ENCODE peak calls at places on chromosome 5, in nine cellular contexts. U, D, J, T, L, G, Q, X and M are unnamed samples.

GRCh38 chr5:173010547-173011464 is 27.2 kb downstream of the ATP6V0E1 start:
- DNase-seq in U (no peak), T (peak), D (no peak), G (peak), Q (peak), X (peak), L (peak), J (no peak), M (peak)

GRCh38 chr5:139636975-139637408 is 11.2 kb upstream of the CXXC5 start:
- DNase-seq in D (no peak), G (no peak), T (peak), X (no peak), L (no peak), Q (no peak), U (no peak), J (no peak), M (no peak)

GRCh38 chr5:612498-613424 is 621 bp downstream of the CEP72 start:
- DNase-seq in D (peak), X (no peak), L (peak), T (no peak), G (peak), Q (no peak), J (no peak), U (no peak), M (peak)

GRCh38 chr5:11415751-11416150 is 488.5 kb downstream of the CTNND2 start:
- DNase-seq in Q (no peak), X (no peak), T (no peak), U (no peak), D (no peak), J (no peak), L (no peak), G (no peak), M (no peak)

GRCh38 chr5:161064800-161065199 is 212.8 kb upstream of the ATP10B start:
- DNase-seq in L (no peak), D (no peak), J (no peak), G (no peak), T (no peak), U (no peak), X (no peak), Q (no peak), M (no peak)

GRCh38 chr5:68534131-68534940 is 318.8 kb downstream of the PIK3R1 start:
- DNase-seq in Q (peak), G (no peak), J (peak), L (peak), T (no peak), X (no peak), U (no peak), D (peak), M (no peak)

GRCh38 chr5:110262754-110263153 is 463.7 kb downstream of the TMEM232 start:
- DNase-seq in L (no peak), D (no peak), X (no peak), T (no peak), Q (no peak), U (no peak), G (no peak), J (no peak), M (no peak)

GRCh38 chr5:69213513-69214215 is 21.0 kb upstream of the CDK7 start:
- DNase-seq in L (no peak), D (no peak), X (no peak), Q (no peak), J (no peak), T (peak), U (no peak), G (no peak), M (no peak)

GRCh38 chr5:36683821-36684434 is 77.5 kb downstream of the SLC1A3 start:
- DNase-seq in J (no peak), X (no peak), D (no peak), Q (no peak), T (peak), L (no peak), U (no peak), G (peak), M (peak)

GRCh38 chr5:143432658-143433239 is 29.3 kb upstream of the NR3C1 start:
- DNase-seq in Q (peak), J (no peak), G (no peak), U (no peak), T (no peak), L (no peak), D (no peak), X (no peak), M (no peak)

GRCh38 chr5:33227746-33228145 is 213.0 kb upstream of the TARS1 start:
- DNase-seq in J (no peak), T (no peak), L (no peak), D (no peak), G (no peak), X (no peak), Q (no peak), U (no peak), M (no peak)

GRCh38 chr5:1513326-1514026 is 10.3 kb downstream of the LPCAT1 start:
- DNase-seq in J (no peak), U (no peak), X (no peak), G (peak), T (no peak), Q (peak), L (peak), D (peak), M (no peak)

GRCh38 chr5:122182491-122182921 is 53.2 kb downstream of the ZNF474 start:
- DNase-seq in L (peak), G (peak), Q (no peak), X (no peak), T (peak), D (peak), U (no peak), J (peak), M (peak)

GRCh38 chr5:154047324-154047723 is 8.6 kb downstream of the MFAP3 start:
- DNase-seq in U (no peak), D (no peak), X (no peak), Q (no peak), L (no peak), J (no peak), T (no peak), G (no peak), M (no peak)

GRCh38 chr5:76422175-76422574 is 19.1 kb downstream of the IQGAP2 start:
- DNase-seq in U (no peak), J (no peak), G (no peak), X (no peak), T (no peak), D (no peak), Q (peak), L (no peak), M (no peak)

GRCh38 chr5:143699121-143699520 is 112.8 kb upstream of the HMHB1 start:
- DNase-seq in T (no peak), D (no peak), U (no peak), X (no peak), L (no peak), Q (no peak), J (no peak), G (no peak), M (no peak)

GRCh38 chr5:175894805-175895204 is 23.4 kb downstream of the CPLX2 start:
- DNase-seq in G (peak), Q (no peak), L (no peak), J (no peak), D (no peak), U (no peak), X (no peak), T (no peak), M (no peak)

GRCh38 chr5:157718529-157718928 is 12.7 kb upstream of the THG1L start:
- DNase-seq in X (no peak), L (no peak), J (no peak), U (no peak), D (no peak), T (peak), Q (no peak), G (no peak), M (no peak)

GRCh38 chr5:96911139-96911538 is 24.7 kb upstream of the LNPEP start:
- DNase-seq in G (no peak), D (no peak), J (no peak), T (no peak), U (no peak), Q (no peak), X (no peak), L (no peak), M (no peak)

GRCh38 chr5:156431956-156432829 is 105.2 kb downstream of the SGCD start:
- DNase-seq in Q (no peak), L (no peak), T (no peak), D (no peak), X (no peak), J (no peak), U (no peak), G (no peak), M (no peak)

GRCh38 chr5:58999804-59000595 is 417.1 kb downstream of the RAB3C start:
- DNase-seq in Q (no peak), X (no peak), G (no peak), T (no peak), J (no peak), U (no peak), D (no peak), L (no peak), M (no peak)

GRCh38 chr5:38338455-38338854 is 80.1 kb downstream of the EGFLAM start:
- DNase-seq in Q (no peak), T (no peak), U (no peak), X (no peak), L (no peak), G (no peak), D (no peak), J (no peak), M (no peak)

GRCh38 chr5:136193396-136193935 is 504 bp upstream of the SMIM32 start:
- DNase-seq in X (no peak), L (no peak), D (no peak), T (no peak), Q (peak), U (no peak), G (peak), J (no peak), M (peak)

GRCh38 chr5:132425009-132425937 is 55.8 kb downstream of the SLC22A5 start:
- DNase-seq in Q (no peak), U (no peak), G (peak), X (no peak), D (no peak), L (peak), J (no peak), T (peak), M (no peak)

DNA sequence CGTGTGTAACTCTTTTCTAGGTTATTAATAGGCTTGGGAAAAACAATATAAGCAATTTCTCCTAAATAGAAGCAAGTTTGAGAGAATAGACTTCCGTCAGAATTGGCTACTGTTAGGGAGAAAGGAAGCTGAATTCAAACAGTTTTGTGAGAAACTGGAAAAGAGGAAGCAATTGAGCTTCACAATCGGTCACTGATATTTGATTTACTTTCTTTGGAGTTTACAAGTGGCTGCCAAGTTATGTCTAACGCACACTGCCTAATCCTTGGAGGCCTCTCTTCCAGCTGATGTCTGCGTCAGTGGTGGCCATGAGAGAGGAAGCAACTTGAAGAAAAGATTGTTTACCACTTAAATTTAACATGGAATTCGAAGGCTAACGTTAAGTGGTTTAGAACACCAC is 319.5 kb downstream of the ADGRV1 start:
- DNase-seq in T (peak), D (peak), U (no peak), Q (no peak), G (no peak), L (peak), X (no peak), J (no peak), M (no peak)
- H3K4me3 ChIP-seq in T (no peak), D (no peak), U (no peak), Q (no peak), G (no peak), L (no peak), X (no peak), J (no peak), M (no peak)

GRCh38 chr5:75362474-75362975 is 25.5 kb downstream of the HMGCR start:
- DNase-seq in U (no peak), X (no peak), T (no peak), D (no peak), J (no peak), Q (no peak), L (no peak), G (no peak), M (no peak)
- TF ChIP-seq POLR2A in U (no peak), X (no peak), T (no peak), D (no peak), J (no peak), Q (no peak), L (no peak), G (no peak), M (no peak)

GRCh38 chr5:128974567-128974966 is 9.3 kb downstream of the SLC27A6 start:
- DNase-seq in J (no peak), G (no peak), Q (no peak), U (no peak), D (no peak), T (no peak), L (no peak), X (no peak), M (no peak)

DNA sequence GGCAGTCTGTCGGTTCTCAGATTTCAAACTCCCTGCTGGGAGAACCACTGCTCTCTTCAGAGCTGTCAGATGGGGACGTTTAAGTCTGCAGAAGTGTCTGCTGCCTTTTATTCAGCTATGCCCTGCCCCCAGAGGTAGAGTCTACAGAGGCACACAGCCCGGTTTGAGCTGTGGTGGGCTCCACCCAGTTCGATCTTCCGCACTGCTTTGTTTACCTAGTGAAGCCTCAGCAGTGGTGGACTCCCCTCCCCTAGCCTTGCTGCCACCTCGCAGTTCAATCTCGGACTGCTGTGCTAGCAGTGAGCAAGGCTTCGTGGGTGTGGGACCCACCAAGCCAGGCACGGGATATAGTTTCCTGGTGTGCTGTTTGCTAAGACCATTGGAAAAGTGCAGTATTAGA is 8.0 kb downstream of the SLC27A6 start:
- DNase-seq in G (no peak), D (no peak), J (no peak), T (no peak), Q (no peak), U (no peak), L (no peak), X (no peak), M (no peak)
- H3K4me3 ChIP-seq in G (no peak), D (no peak), J (no peak), T (no peak), Q (no peak), U (no peak), L (no peak), X (no peak), M (no peak)

GRCh38 chr5:181236471-181236870 is 7.2 kb downstream of the RACK1 start:
- DNase-seq in L (no peak), Q (no peak), X (no peak), J (no peak), T (no peak), U (no peak), G (no peak), D (no peak), M (no peak)

GRCh38 chr5:181237758-181238385 is 5.8 kb downstream of the RACK1 start:
- DNase-seq in T (no peak), X (no peak), D (no peak), G (no peak), L (no peak), J (no peak), Q (no peak), U (no peak), M (no peak)

GRCh38 chr5:181235689-181236366 is 7.9 kb downstream of the RACK1 start:
- DNase-seq in L (no peak), D (no peak), G (no peak), X (no peak), J (no peak), T (no peak), Q (no peak), U (no peak), M (no peak)

GRCh38 chr5:181235323-181235688 is 8.4 kb downstream of the RACK1 start:
- DNase-seq in J (no peak), X (no peak), Q (no peak), G (no peak), D (no peak), T (no peak), U (no peak), L (no peak), M (no peak)

DNA sequence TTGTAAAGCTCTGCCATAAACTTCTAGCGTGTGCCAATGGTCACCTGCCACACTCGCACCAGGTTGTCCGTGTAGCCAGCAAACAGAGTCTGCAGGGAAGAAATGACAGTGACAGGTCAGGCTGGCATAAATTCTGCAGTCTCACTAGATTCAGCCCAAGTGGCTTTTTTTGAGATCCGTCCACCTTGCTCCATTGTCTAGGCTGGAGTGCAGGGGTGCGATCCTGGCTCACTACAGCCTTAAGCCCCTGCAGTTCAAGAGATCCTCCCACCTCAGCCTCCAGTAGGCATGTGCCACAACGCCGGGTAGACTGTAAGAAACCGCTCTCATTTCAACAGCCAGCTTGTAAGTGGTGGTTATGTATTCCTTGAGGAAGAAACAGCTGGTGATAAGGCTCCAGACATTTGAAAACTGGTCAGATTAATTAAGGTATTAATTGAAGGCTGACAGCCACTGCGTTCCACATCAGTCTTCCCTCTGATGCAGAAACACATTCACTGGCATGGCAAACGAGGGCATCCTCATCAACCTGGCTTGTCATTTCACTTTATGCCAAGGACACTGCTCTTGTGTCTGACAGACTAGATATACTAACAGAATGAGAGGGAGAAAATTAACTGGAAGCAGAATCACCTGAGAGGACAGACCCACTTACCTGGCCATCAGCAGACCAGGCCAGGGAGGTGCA is 6.6 kb downstream of the RACK1 start:
- DNase-seq in G (no peak), J (no peak), X (no peak), Q (no peak), L (no peak), T (no peak), D (no peak), U (no peak), M (no peak)
- TF ChIP-seq POLR2A in G (no peak), J (no peak), X (no peak), Q (no peak), L (no peak), T (no peak), D (no peak), U (no peak), M (no peak)

GRCh38 chr5:171646338-171647042 is 139.1 kb upstream of the SMIM23 start:
- DNase-seq in U (no peak), X (no peak), G (no peak), D (no peak), L (no peak), Q (no peak), J (no peak), T (no peak), M (no peak)
- H3K4me3 ChIP-seq in U (no peak), X (no peak), G (no peak), D (no peak), L (no peak), Q (no peak), J (no peak), T (no peak), M (no peak)

DNA sequence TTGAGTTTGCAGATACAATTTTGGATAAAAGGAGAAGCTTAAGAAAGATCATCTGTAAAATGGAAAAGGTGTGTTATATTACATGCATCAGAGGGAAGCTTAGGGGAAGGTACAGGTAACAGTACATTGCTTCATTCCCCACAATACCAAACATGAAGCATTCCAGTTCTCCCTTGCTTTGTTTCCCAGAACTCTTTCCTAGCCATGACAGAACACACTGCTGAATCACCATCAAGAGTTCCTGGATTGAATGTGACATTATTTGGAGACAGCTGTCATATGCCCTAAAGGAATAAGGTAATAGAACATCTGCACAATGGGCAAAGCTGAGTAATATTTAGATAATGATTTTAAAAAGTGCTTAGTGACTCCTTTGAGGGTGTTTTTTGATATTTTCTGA is 303.5 kb upstream of the ST8SIA4 start:
- DNase-seq in G (no peak), L (no peak), T (no peak), U (no peak), J (no peak), Q (no peak), X (no peak), D (no peak), M (no peak)
- TF ChIP-seq POLR2A in G (no peak), L (no peak), T (no peak), U (no peak), J (no peak), Q (no peak), X (no peak), D (no peak), M (no peak)

GRCh38 chr5:88734191-88734640 is 148.8 kb downstream of the MEF2C start:
- DNase-seq in U (no peak), Q (no peak), G (no peak), L (peak), T (no peak), X (no peak), D (no peak), J (no peak), M (no peak)
- H3K4me3 ChIP-seq in U (no peak), Q (no peak), G (no peak), L (no peak), T (no peak), X (peak), D (no peak), J (no peak), M (no peak)

GRCh38 chr5:82384025-82384750 is 106.0 kb upstream of the RPS23 start:
- DNase-seq in L (no peak), G (no peak), U (no peak), T (no peak), Q (no peak), D (no peak), J (no peak), X (no peak), M (no peak)

GRCh38 chr5:82376309-82376708 is 98.2 kb upstream of the RPS23 start:
- DNase-seq in Q (no peak), G (no peak), J (no peak), D (no peak), T (no peak), U (no peak), X (no peak), L (no peak), M (no peak)

GRCh38 chr5:82386576-82386975 is 108.4 kb upstream of the RPS23 start:
- DNase-seq in T (no peak), J (no peak), D (no peak), G (no peak), L (no peak), X (no peak), Q (no peak), U (no peak), M (no peak)

GRCh38 chr5:82376833-82377232 is 98.7 kb upstream of the RPS23 start:
- DNase-seq in U (no peak), X (no peak), G (no peak), Q (no peak), T (no peak), J (no peak), D (no peak), L (no peak), M (no peak)

GRCh38 chr5:82381591-82381990 is 103.4 kb upstream of the RPS23 start:
- DNase-seq in D (no peak), X (no peak), J (no peak), G (no peak), Q (no peak), U (no peak), L (no peak), T (no peak), M (no peak)
- TF ChIP-seq POLR2A in D (no peak), X (no peak), J (no peak), G (no peak), Q (no peak), U (no peak), L (no peak), T (no peak), M (no peak)